ENCODE peak calls at places on chromosomes 1 and 21, in ten cellular contexts. One of them, this sample, is unnamed.

GRCh38 chr1:91864017-91864700 is 21.8 kb downstream of the TGFBR3 start:
- DNase-seq in AG04449: no peak
- DNase-seq in mesothelial cell of epicardium: no peak
- DNase-seq in activated CD8-positive, alpha-beta T cell treated with anti-CD3 and anti-CD28 coated beads for 36 hours: no peak
- DNase-seq in pancreas: no peak
- DNase-seq in RWPE1: peak; percentile 53
- DNase-seq in transverse colon: no peak
- DNase-seq in cardiac fibroblast: peak; percentile 69
- DNase-seq in osteoblast: peak; percentile 56
- DNase-seq in dorsolateral prefrontal cortex: no peak
- DNase-seq in this sample: no peak

GRCh38 chr21:39051561-39051949 is 131.7 kb downstream of the PSMG1 start:
- DNase-seq in AG04449: peak; percentile 21
- DNase-seq in mesothelial cell of epicardium: no peak
- DNase-seq in activated CD8-positive, alpha-beta T cell treated with anti-CD3 and anti-CD28 coated beads for 36 hours: no peak
- DNase-seq in pancreas: no peak
- DNase-seq in RWPE1: peak; percentile 85
- DNase-seq in transverse colon: no peak
- DNase-seq in cardiac fibroblast: no peak
- DNase-seq in osteoblast: peak; percentile 91
- DNase-seq in dorsolateral prefrontal cortex: no peak
- DNase-seq in this sample: no peak

GRCh38 chr21:42102063-42102462 is 30.9 kb downstream of the UMODL1 start:
- DNase-seq in AG04449: no peak
- DNase-seq in mesothelial cell of epicardium: no peak
- DNase-seq in activated CD8-positive, alpha-beta T cell treated with anti-CD3 and anti-CD28 coated beads for 36 hours: no peak
- DNase-seq in pancreas: no peak
- DNase-seq in RWPE1: no peak
- DNase-seq in transverse colon: no peak
- DNase-seq in cardiac fibroblast: no peak
- DNase-seq in osteoblast: no peak
- DNase-seq in dorsolateral prefrontal cortex: no peak
- DNase-seq in this sample: no peak

GRCh38 chr21:33451634-33452071 is 28.1 kb downstream of the TMEM50B start:
- DNase-seq in AG04449: no peak
- DNase-seq in mesothelial cell of epicardium: no peak
- DNase-seq in activated CD8-positive, alpha-beta T cell treated with anti-CD3 and anti-CD28 coated beads for 36 hours: no peak
- DNase-seq in pancreas: no peak
- DNase-seq in RWPE1: peak; percentile 5
- DNase-seq in transverse colon: no peak
- DNase-seq in cardiac fibroblast: no peak
- DNase-seq in osteoblast: peak; percentile 55
- DNase-seq in dorsolateral prefrontal cortex: no peak
- DNase-seq in this sample: no peak

GRCh38 chr1:46408356-46409062 is 14.4 kb downstream of the FAAH start:
- DNase-seq in AG04449: peak; percentile 10
- DNase-seq in mesothelial cell of epicardium: no peak
- DNase-seq in activated CD8-positive, alpha-beta T cell treated with anti-CD3 and anti-CD28 coated beads for 36 hours: no peak
- DNase-seq in pancreas: no peak
- DNase-seq in RWPE1: no peak
- DNase-seq in transverse colon: no peak
- DNase-seq in cardiac fibroblast: peak; percentile 20
- DNase-seq in osteoblast: peak; percentile 91
- DNase-seq in dorsolateral prefrontal cortex: no peak
- DNase-seq in this sample: no peak

GRCh38 chr1:5880630-5881405 is 111.4 kb downstream of the NPHP4 start:
- DNase-seq in AG04449: no peak
- DNase-seq in mesothelial cell of epicardium: no peak
- DNase-seq in activated CD8-positive, alpha-beta T cell treated with anti-CD3 and anti-CD28 coated beads for 36 hours: no peak
- DNase-seq in pancreas: no peak
- DNase-seq in RWPE1: no peak
- DNase-seq in transverse colon: no peak
- DNase-seq in cardiac fibroblast: no peak
- DNase-seq in osteoblast: peak; percentile 75
- DNase-seq in dorsolateral prefrontal cortex: no peak
- DNase-seq in this sample: no peak

GRCh38 chr1:201019321-201019977 is 4.1 kb downstream of the KIF21B start:
- DNase-seq in AG04449: no peak
- DNase-seq in mesothelial cell of epicardium: no peak
- DNase-seq in activated CD8-positive, alpha-beta T cell treated with anti-CD3 and anti-CD28 coated beads for 36 hours: peak; percentile 98
- DNase-seq in pancreas: peak; percentile 57
- DNase-seq in RWPE1: peak; percentile 85
- DNase-seq in transverse colon: peak; percentile 90
- DNase-seq in cardiac fibroblast: peak; percentile 61
- DNase-seq in osteoblast: peak; percentile 88
- DNase-seq in dorsolateral prefrontal cortex: no peak
- DNase-seq in this sample: peak; percentile 91

GRCh38 chr1:189970331-189971230 is 507.1 kb downstream of the BRINP3 start:
- DNase-seq in AG04449: no peak
- DNase-seq in mesothelial cell of epicardium: no peak
- DNase-seq in activated CD8-positive, alpha-beta T cell treated with anti-CD3 and anti-CD28 coated beads for 36 hours: no peak
- DNase-seq in pancreas: no peak
- DNase-seq in RWPE1: no peak
- DNase-seq in transverse colon: no peak
- DNase-seq in cardiac fibroblast: no peak
- DNase-seq in osteoblast: no peak
- DNase-seq in dorsolateral prefrontal cortex: no peak
- DNase-seq in this sample: no peak

GRCh38 chr1:208510192-208510952 is 266.2 kb upstream of the PLXNA2 start:
- DNase-seq in AG04449: peak; percentile 14
- DNase-seq in mesothelial cell of epicardium: no peak
- DNase-seq in activated CD8-positive, alpha-beta T cell treated with anti-CD3 and anti-CD28 coated beads for 36 hours: no peak
- DNase-seq in pancreas: no peak
- DNase-seq in RWPE1: peak; percentile 63
- DNase-seq in transverse colon: no peak
- DNase-seq in cardiac fibroblast: no peak
- DNase-seq in osteoblast: no peak
- DNase-seq in dorsolateral prefrontal cortex: no peak
- DNase-seq in this sample: no peak

GRCh38 chr1:170238704-170239391 is 93.1 kb downstream of the NTMT2 start:
- DNase-seq in AG04449: no peak
- DNase-seq in mesothelial cell of epicardium: no peak
- DNase-seq in activated CD8-positive, alpha-beta T cell treated with anti-CD3 and anti-CD28 coated beads for 36 hours: no peak
- DNase-seq in pancreas: no peak
- DNase-seq in RWPE1: no peak
- DNase-seq in transverse colon: no peak
- DNase-seq in cardiac fibroblast: no peak
- DNase-seq in osteoblast: no peak
- DNase-seq in dorsolateral prefrontal cortex: no peak
- DNase-seq in this sample: no peak

GRCh38 chr1:92356956-92357355 is 58.1 kb downstream of the RPAP2 start:
- DNase-seq in AG04449: peak; percentile 33
- DNase-seq in mesothelial cell of epicardium: no peak
- DNase-seq in activated CD8-positive, alpha-beta T cell treated with anti-CD3 and anti-CD28 coated beads for 36 hours: no peak
- DNase-seq in pancreas: no peak
- DNase-seq in RWPE1: no peak
- DNase-seq in transverse colon: no peak
- DNase-seq in cardiac fibroblast: peak; percentile 88
- DNase-seq in osteoblast: no peak
- DNase-seq in dorsolateral prefrontal cortex: no peak
- DNase-seq in this sample: no peak

GRCh38 chr1:202084791-202085681 is 37.7 kb upstream of the GPR37L1 start:
- DNase-seq in AG04449: no peak
- DNase-seq in mesothelial cell of epicardium: peak; percentile 44
- DNase-seq in activated CD8-positive, alpha-beta T cell treated with anti-CD3 and anti-CD28 coated beads for 36 hours: no peak
- DNase-seq in pancreas: peak; percentile 59
- DNase-seq in RWPE1: no peak
- DNase-seq in transverse colon: peak; percentile 91
- DNase-seq in cardiac fibroblast: no peak
- DNase-seq in osteoblast: no peak
- DNase-seq in dorsolateral prefrontal cortex: peak; percentile 77
- DNase-seq in this sample: no peak

GRCh38 chr1:55060133-55060999 is 21.0 kb downstream of the PCSK9 start:
- DNase-seq in AG04449: no peak
- DNase-seq in mesothelial cell of epicardium: no peak
- DNase-seq in activated CD8-positive, alpha-beta T cell treated with anti-CD3 and anti-CD28 coated beads for 36 hours: peak; percentile 56
- DNase-seq in pancreas: no peak
- DNase-seq in RWPE1: no peak
- DNase-seq in transverse colon: no peak
- DNase-seq in cardiac fibroblast: no peak
- DNase-seq in osteoblast: peak; percentile 89
- DNase-seq in dorsolateral prefrontal cortex: no peak
- DNase-seq in this sample: peak; percentile 50

GRCh38 chr1:26686795-26687194 is 9.0 kb upstream of the ARID1A start:
- DNase-seq in AG04449: no peak
- DNase-seq in mesothelial cell of epicardium: no peak
- DNase-seq in activated CD8-positive, alpha-beta T cell treated with anti-CD3 and anti-CD28 coated beads for 36 hours: no peak
- DNase-seq in pancreas: no peak
- DNase-seq in RWPE1: no peak
- DNase-seq in transverse colon: no peak
- DNase-seq in cardiac fibroblast: peak; percentile 42
- DNase-seq in osteoblast: no peak
- DNase-seq in dorsolateral prefrontal cortex: no peak
- DNase-seq in this sample: no peak

GRCh38 chr1:204323887-204324286 is 35.8 kb downstream of the PLEKHA6 start:
- DNase-seq in AG04449: no peak
- DNase-seq in mesothelial cell of epicardium: no peak
- DNase-seq in activated CD8-positive, alpha-beta T cell treated with anti-CD3 and anti-CD28 coated beads for 36 hours: peak; percentile 86
- DNase-seq in pancreas: no peak
- DNase-seq in RWPE1: peak; percentile 77
- DNase-seq in transverse colon: no peak
- DNase-seq in cardiac fibroblast: peak; percentile 52
- DNase-seq in osteoblast: peak; percentile 85
- DNase-seq in dorsolateral prefrontal cortex: no peak
- DNase-seq in this sample: no peak

GRCh38 chr1:241813768-241814270 is 34.2 kb upstream of the EXO1 start:
- DNase-seq in AG04449: no peak
- DNase-seq in mesothelial cell of epicardium: no peak
- DNase-seq in activated CD8-positive, alpha-beta T cell treated with anti-CD3 and anti-CD28 coated beads for 36 hours: no peak
- DNase-seq in pancreas: no peak
- DNase-seq in RWPE1: no peak
- DNase-seq in transverse colon: no peak
- DNase-seq in cardiac fibroblast: no peak
- DNase-seq in osteoblast: no peak
- DNase-seq in dorsolateral prefrontal cortex: no peak
- DNase-seq in this sample: no peak

GRCh38 chr1:3267550-3268270 is 186.8 kb upstream of the ARHGEF16 start:
- DNase-seq in AG04449: no peak
- DNase-seq in mesothelial cell of epicardium: no peak
- DNase-seq in activated CD8-positive, alpha-beta T cell treated with anti-CD3 and anti-CD28 coated beads for 36 hours: no peak
- DNase-seq in pancreas: no peak
- DNase-seq in RWPE1: no peak
- DNase-seq in transverse colon: no peak
- DNase-seq in cardiac fibroblast: no peak
- DNase-seq in osteoblast: no peak
- DNase-seq in dorsolateral prefrontal cortex: no peak
- DNase-seq in this sample: no peak

GRCh38 chr1:24052119-24052695 is 59.7 kb downstream of the MYOM3 start:
- DNase-seq in AG04449: peak; percentile 33
- DNase-seq in mesothelial cell of epicardium: no peak
- DNase-seq in activated CD8-positive, alpha-beta T cell treated with anti-CD3 and anti-CD28 coated beads for 36 hours: no peak
- DNase-seq in pancreas: no peak
- DNase-seq in RWPE1: no peak
- DNase-seq in transverse colon: no peak
- DNase-seq in cardiac fibroblast: peak; percentile 19
- DNase-seq in osteoblast: no peak
- DNase-seq in dorsolateral prefrontal cortex: no peak
- DNase-seq in this sample: no peak

GRCh38 chr1:61950418-61950817 is 208.1 kb downstream of the PATJ start:
- DNase-seq in AG04449: no peak
- DNase-seq in mesothelial cell of epicardium: no peak
- DNase-seq in activated CD8-positive, alpha-beta T cell treated with anti-CD3 and anti-CD28 coated beads for 36 hours: no peak
- DNase-seq in pancreas: no peak
- DNase-seq in RWPE1: peak; percentile 39
- DNase-seq in transverse colon: no peak
- DNase-seq in cardiac fibroblast: peak; percentile 7
- DNase-seq in osteoblast: no peak
- DNase-seq in dorsolateral prefrontal cortex: no peak
- DNase-seq in this sample: no peak
- TF ChIP-seq CTCF in AG04449: no peak
- TF ChIP-seq CTCF in mesothelial cell of epicardium: peak; percentile 6
- TF ChIP-seq CTCF in activated CD8-positive, alpha-beta T cell treated with anti-CD3 and anti-CD28 coated beads for 36 hours: peak; percentile 47
- TF ChIP-seq CTCF in pancreas: no peak
- TF ChIP-seq CTCF in RWPE1: peak; percentile 32
- TF ChIP-seq CTCF in transverse colon: no peak
- TF ChIP-seq CTCF in cardiac fibroblast: no peak
- TF ChIP-seq CTCF in osteoblast: no peak
- TF ChIP-seq CTCF in dorsolateral prefrontal cortex: no peak
- TF ChIP-seq CTCF in this sample: no peak

GRCh38 chr1:237211540-237211939 is 169.6 kb downstream of the RYR2 start:
- DNase-seq in AG04449: no peak
- DNase-seq in mesothelial cell of epicardium: no peak
- DNase-seq in activated CD8-positive, alpha-beta T cell treated with anti-CD3 and anti-CD28 coated beads for 36 hours: no peak
- DNase-seq in pancreas: no peak
- DNase-seq in RWPE1: no peak
- DNase-seq in transverse colon: no peak
- DNase-seq in cardiac fibroblast: no peak
- DNase-seq in osteoblast: no peak
- DNase-seq in dorsolateral prefrontal cortex: no peak
- DNase-seq in this sample: no peak

GRCh38 chr1:237206065-237206414 is 164.1 kb downstream of the RYR2 start:
- DNase-seq in AG04449: no peak
- DNase-seq in mesothelial cell of epicardium: no peak
- DNase-seq in activated CD8-positive, alpha-beta T cell treated with anti-CD3 and anti-CD28 coated beads for 36 hours: no peak
- DNase-seq in pancreas: no peak
- DNase-seq in RWPE1: no peak
- DNase-seq in transverse colon: no peak
- DNase-seq in cardiac fibroblast: no peak
- DNase-seq in osteoblast: peak; percentile 50
- DNase-seq in dorsolateral prefrontal cortex: no peak
- DNase-seq in this sample: no peak

GRCh38 chr1:237205400-237206064 is 163.5 kb downstream of the RYR2 start:
- DNase-seq in AG04449: no peak
- DNase-seq in mesothelial cell of epicardium: no peak
- DNase-seq in activated CD8-positive, alpha-beta T cell treated with anti-CD3 and anti-CD28 coated beads for 36 hours: no peak
- DNase-seq in pancreas: peak; percentile 34
- DNase-seq in RWPE1: no peak
- DNase-seq in transverse colon: no peak
- DNase-seq in cardiac fibroblast: peak; percentile 93
- DNase-seq in osteoblast: no peak
- DNase-seq in dorsolateral prefrontal cortex: no peak
- DNase-seq in this sample: no peak

GRCh38 chr1:237211031-237211430 is 169.0 kb downstream of the RYR2 start:
- DNase-seq in AG04449: no peak
- DNase-seq in mesothelial cell of epicardium: no peak
- DNase-seq in activated CD8-positive, alpha-beta T cell treated with anti-CD3 and anti-CD28 coated beads for 36 hours: no peak
- DNase-seq in pancreas: no peak
- DNase-seq in RWPE1: no peak
- DNase-seq in transverse colon: no peak
- DNase-seq in cardiac fibroblast: no peak
- DNase-seq in osteoblast: no peak
- DNase-seq in dorsolateral prefrontal cortex: no peak
- DNase-seq in this sample: no peak
- TF ChIP-seq CTCF in AG04449: no peak
- TF ChIP-seq CTCF in mesothelial cell of epicardium: no peak
- TF ChIP-seq CTCF in activated CD8-positive, alpha-beta T cell treated with anti-CD3 and anti-CD28 coated beads for 36 hours: no peak
- TF ChIP-seq CTCF in pancreas: no peak
- TF ChIP-seq CTCF in RWPE1: no peak
- TF ChIP-seq CTCF in transverse colon: no peak
- TF ChIP-seq CTCF in cardiac fibroblast: no peak
- TF ChIP-seq CTCF in osteoblast: no peak
- TF ChIP-seq CTCF in dorsolateral prefrontal cortex: no peak
- TF ChIP-seq CTCF in this sample: no peak

GRCh38 chr1:168342572-168343280 is 62.0 kb downstream of the TBX19 start:
- DNase-seq in AG04449: peak; percentile 59
- DNase-seq in mesothelial cell of epicardium: peak; percentile 84
- DNase-seq in activated CD8-positive, alpha-beta T cell treated with anti-CD3 and anti-CD28 coated beads for 36 hours: peak; percentile 94
- DNase-seq in pancreas: peak; percentile 71
- DNase-seq in RWPE1: peak; percentile 72
- DNase-seq in transverse colon: peak; percentile 91
- DNase-seq in cardiac fibroblast: peak; percentile 96
- DNase-seq in osteoblast: no peak
- DNase-seq in dorsolateral prefrontal cortex: peak; percentile 86
- DNase-seq in this sample: peak; percentile 54
- TF ChIP-seq CTCF in AG04449: peak; percentile 87
- TF ChIP-seq CTCF in mesothelial cell of epicardium: peak; percentile 82
- TF ChIP-seq CTCF in activated CD8-positive, alpha-beta T cell treated with anti-CD3 and anti-CD28 coated beads for 36 hours: peak; percentile 77
- TF ChIP-seq CTCF in pancreas: peak; percentile 59
- TF ChIP-seq CTCF in RWPE1: peak; percentile 78
- TF ChIP-seq CTCF in transverse colon: peak; percentile 76
- TF ChIP-seq CTCF in cardiac fibroblast: peak; percentile 79
- TF ChIP-seq CTCF in osteoblast: peak; percentile 80
- TF ChIP-seq CTCF in dorsolateral prefrontal cortex: peak; percentile 93
- TF ChIP-seq CTCF in this sample: peak; percentile 71

GRCh38 chr1:82604524-82604923 is 803.8 kb downstream of the ADGRL2 start:
- DNase-seq in AG04449: no peak
- DNase-seq in mesothelial cell of epicardium: no peak
- DNase-seq in activated CD8-positive, alpha-beta T cell treated with anti-CD3 and anti-CD28 coated beads for 36 hours: no peak
- DNase-seq in pancreas: no peak
- DNase-seq in RWPE1: no peak
- DNase-seq in transverse colon: no peak
- DNase-seq in cardiac fibroblast: no peak
- DNase-seq in osteoblast: no peak
- DNase-seq in dorsolateral prefrontal cortex: no peak
- DNase-seq in this sample: no peak
- TF ChIP-seq CTCF in AG04449: no peak
- TF ChIP-seq CTCF in mesothelial cell of epicardium: no peak
- TF ChIP-seq CTCF in activated CD8-positive, alpha-beta T cell treated with anti-CD3 and anti-CD28 coated beads for 36 hours: no peak
- TF ChIP-seq CTCF in pancreas: no peak
- TF ChIP-seq CTCF in RWPE1: no peak
- TF ChIP-seq CTCF in transverse colon: no peak
- TF ChIP-seq CTCF in cardiac fibroblast: no peak
- TF ChIP-seq CTCF in osteoblast: no peak
- TF ChIP-seq CTCF in dorsolateral prefrontal cortex: no peak
- TF ChIP-seq CTCF in this sample: no peak

This sample was measured in GM13976.